ENCODE peak calls at places on chromosomes 1 and 21, in ten cellular contexts. S is effector memory CD4-positive, alpha-beta T cell; F is spleen; G is sigmoid colon; V is IMR-90; I is caudate nucleus; P is left ventricle myocardium inferior; O is WERI-Rb-1; Y is right cardiac atrium; W is mesenchymal stem cell. Q is an unnamed sample.

GRCh38 chr1:147504801-147505303 is 36.4 kb upstream of the BCL9 start:
- DNase-seq in O (peak), F (no peak), G (no peak), W (peak), I (no peak), S (no peak), Y (no peak), P (no peak), V (peak), Q (peak)

GRCh38 chr1:29786195-29786594 is 549.9 kb downstream of the PTPRU start:
- DNase-seq in V (no peak), Y (no peak), S (no peak), P (no peak), I (no peak), O (no peak), W (no peak), F (peak), G (no peak), Q (no peak)

GRCh38 chr1:230127105-230128054 is 60.3 kb downstream of the GALNT2 start:
- DNase-seq in F (peak), S (no peak), V (no peak), G (no peak), P (no peak), Y (no peak), O (peak), I (no peak), W (no peak), Q (peak)

GRCh38 chr21:42113926-42114409 is 42.9 kb downstream of the UMODL1 start:
- DNase-seq in I (no peak), P (no peak), W (peak), Y (no peak), S (no peak), F (peak), O (no peak), V (no peak), G (no peak), Q (no peak)

GRCh38 chr1:170823120-170823519 is 112.2 kb upstream of the MROH9 start:
- DNase-seq in S (no peak), W (no peak), G (no peak), P (no peak), V (peak), F (no peak), Y (no peak), I (no peak), O (no peak), Q (no peak)

GRCh38 chr1:234725177-234726132 is 115.5 kb upstream of the IRF2BP2 start:
- DNase-seq in P (peak), I (no peak), W (no peak), S (peak), V (no peak), Y (peak), G (peak), F (no peak), O (peak), Q (no peak)

GRCh38 chr1:109312978-109313775 is 6.4 kb upstream of the MYBPHL start:
- DNase-seq in S (no peak), F (no peak), G (peak), I (peak), V (no peak), W (no peak), O (no peak), P (no peak), Y (no peak), Q (peak)

GRCh38 chr1:89556716-89557442 is 32.2 kb downstream of the LRRC8B start:
- DNase-seq in V (no peak), P (no peak), G (no peak), S (no peak), F (no peak), O (no peak), I (no peak), W (peak), Y (no peak), Q (no peak)

GRCh38 chr21:35020902-35021301 is 28.2 kb downstream of the RUNX1 start:
- DNase-seq in W (no peak), P (no peak), V (peak), Y (no peak), F (no peak), I (no peak), O (no peak), S (no peak), G (no peak), Q (peak)

GRCh38 chr21:32340863-32341848 is 42.5 kb downstream of the MRAP start:
- DNase-seq in S (no peak), W (no peak), P (no peak), G (no peak), F (no peak), O (no peak), V (no peak), Y (no peak), I (no peak), Q (peak)

GRCh38 chr1:211577826-211578639 is 928 bp downstream of the SLC30A1 start:
- DNase-seq in G (peak), S (peak), V (peak), I (peak), F (peak), W (peak), O (peak), P (peak), Y (peak), Q (peak)

GRCh38 chr1:43850599-43851233 is 82.9 kb upstream of the ARTN start:
- DNase-seq in F (no peak), G (no peak), S (no peak), O (no peak), Y (no peak), P (no peak), V (no peak), I (no peak), W (no peak), Q (no peak)

GRCh38 chr1:91278754-91279153 is 125.9 kb downstream of the HFM1 start:
- DNase-seq in Y (no peak), S (no peak), G (no peak), F (no peak), V (peak), O (no peak), P (no peak), W (peak), I (no peak), Q (peak)

GRCh38 chr1:18721776-18722175 is 91.1 kb downstream of the PAX7 start:
- DNase-seq in P (no peak), I (no peak), W (no peak), O (no peak), Y (no peak), S (no peak), G (no peak), V (no peak), F (no peak), Q (no peak)

GRCh38 chr1:226903819-226904710 is 33.6 kb downstream of the PSEN2 start:
- DNase-seq in Y (no peak), I (no peak), F (no peak), V (peak), W (no peak), S (no peak), G (peak), O (no peak), P (no peak), Q (no peak)

GRCh38 chr1:10056599-10056987 is 23.8 kb downstream of the UBE4B start:
- DNase-seq in V (no peak), F (no peak), I (no peak), Y (no peak), P (no peak), G (peak), S (no peak), O (no peak), W (no peak), Q (no peak)

GRCh38 chr1:21340230-21340564 is 49.9 kb upstream of the ECE1 start:
- DNase-seq in P (no peak), I (no peak), V (no peak), W (no peak), O (no peak), G (peak), F (peak), S (no peak), Y (peak), Q (no peak)

GRCh38 chr1:33086384-33086850 is 5.5 kb downstream of the AZIN2 start:
- DNase-seq in W (peak), P (peak), G (peak), Y (peak), F (no peak), S (peak), V (peak), I (peak), O (peak), Q (peak)

GRCh38 chr21:36320421-36321324 is 676 bp downstream of the MORC3 start:
- DNase-seq in G (peak), Y (no peak), S (peak), F (peak), P (peak), O (peak), W (peak), V (peak), I (no peak), Q (peak)

GRCh38 chr1:207045466-207045865 is 5.5 kb downstream of the YOD1 start:
- DNase-seq in O (no peak), F (no peak), P (no peak), G (no peak), S (no peak), W (no peak), V (no peak), Y (no peak), I (no peak), Q (no peak)

DNA sequence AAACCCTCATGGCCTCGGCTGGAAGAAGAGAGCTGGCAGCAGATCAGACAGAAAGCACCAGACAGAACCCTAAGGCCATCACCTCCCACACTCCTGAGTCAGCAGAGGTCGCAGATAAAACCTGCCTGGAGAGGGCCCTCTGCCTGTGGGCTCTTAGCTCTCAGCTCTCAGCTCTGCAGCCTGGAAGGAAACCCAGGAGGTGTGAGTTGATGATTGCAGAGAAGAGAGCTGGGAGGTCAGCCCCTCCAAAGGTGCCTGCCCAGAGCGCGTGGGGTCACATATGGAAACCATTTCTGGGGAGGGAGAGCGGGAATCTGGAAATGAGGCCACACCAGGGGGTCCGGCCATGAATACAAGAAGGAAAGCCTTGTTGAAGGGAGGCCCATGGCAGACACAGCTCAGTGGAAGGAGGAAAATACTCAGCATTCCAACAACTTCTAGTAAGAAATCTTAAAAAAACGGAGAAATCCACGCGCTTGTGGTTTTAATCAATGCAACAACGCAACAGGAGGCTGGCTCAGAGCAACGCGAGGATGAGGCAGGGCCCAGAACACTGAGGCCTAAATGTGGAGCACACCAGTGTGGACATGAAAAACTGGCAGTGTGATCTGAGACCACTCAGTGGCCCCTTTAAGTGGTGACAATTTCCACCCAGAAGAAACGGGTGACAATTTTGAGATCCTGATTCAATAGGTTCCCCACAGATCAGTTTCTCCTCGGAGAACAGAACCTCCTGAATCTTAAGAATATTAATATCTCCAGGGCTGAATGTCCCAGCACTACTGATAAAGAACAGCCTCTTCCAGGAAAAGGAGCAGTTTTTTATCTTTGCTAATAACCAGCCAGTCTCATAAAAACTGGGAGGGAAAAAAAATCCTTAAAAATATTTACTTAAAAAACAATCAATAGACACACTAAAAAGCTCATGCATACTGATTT is 45.7 kb downstream of the PSMG1 start:
- DNase-seq in F (no peak), S (no peak), I (no peak), Y (no peak), G (no peak), O (no peak), P (no peak), V (peak), W (peak), Q (peak)
- H3K27ac ChIP-seq in F (peak), S (no peak), I (no peak), Y (no peak), G (no peak), O (no peak), P (peak), V (no peak), W (peak), Q (no peak)

GRCh38 chr1:98172022-98172421 is 251.2 kb upstream of the DPYD start:
- DNase-seq in V (no peak), F (no peak), S (no peak), O (no peak), Y (no peak), G (no peak), P (no peak), I (no peak), W (no peak), Q (no peak)

GRCh38 chr1:98176414-98176813 is 255.6 kb upstream of the DPYD start:
- DNase-seq in S (no peak), W (no peak), V (no peak), F (no peak), Y (no peak), P (no peak), I (no peak), G (no peak), O (no peak), Q (no peak)

GRCh38 chr1:98177751-98178150 is 256.9 kb upstream of the DPYD start:
- DNase-seq in V (peak), Y (no peak), P (no peak), W (no peak), S (no peak), F (no peak), O (no peak), I (no peak), G (no peak), Q (no peak)

DNA sequence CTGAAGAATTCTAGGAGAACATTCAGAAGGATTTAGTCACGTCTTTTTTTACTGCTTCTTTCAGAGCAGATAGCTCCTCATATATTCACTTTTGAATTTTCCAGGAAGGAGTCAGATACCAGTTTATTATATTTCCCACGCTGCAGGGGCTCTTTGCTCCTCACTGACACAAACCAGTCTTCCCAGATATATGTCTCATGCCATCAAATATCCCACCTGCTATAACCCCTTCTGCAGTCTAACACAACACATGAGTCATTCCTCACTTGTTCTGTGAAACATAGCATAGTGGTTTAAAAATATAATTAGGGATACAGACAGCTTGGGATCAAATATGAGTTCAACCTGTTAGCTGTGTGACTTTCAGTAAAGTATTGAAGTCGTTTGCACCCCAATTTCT is 251.7 kb upstream of the DPYD start:
- DNase-seq in I (no peak), Y (no peak), S (no peak), P (no peak), O (no peak), W (no peak), V (peak), G (no peak), F (no peak), Q (no peak)
- H3K27ac ChIP-seq in I (no peak), Y (no peak), S (no peak), P (no peak), O (no peak), W (no peak), V (no peak), G (no peak), F (no peak), Q (no peak)

DNA sequence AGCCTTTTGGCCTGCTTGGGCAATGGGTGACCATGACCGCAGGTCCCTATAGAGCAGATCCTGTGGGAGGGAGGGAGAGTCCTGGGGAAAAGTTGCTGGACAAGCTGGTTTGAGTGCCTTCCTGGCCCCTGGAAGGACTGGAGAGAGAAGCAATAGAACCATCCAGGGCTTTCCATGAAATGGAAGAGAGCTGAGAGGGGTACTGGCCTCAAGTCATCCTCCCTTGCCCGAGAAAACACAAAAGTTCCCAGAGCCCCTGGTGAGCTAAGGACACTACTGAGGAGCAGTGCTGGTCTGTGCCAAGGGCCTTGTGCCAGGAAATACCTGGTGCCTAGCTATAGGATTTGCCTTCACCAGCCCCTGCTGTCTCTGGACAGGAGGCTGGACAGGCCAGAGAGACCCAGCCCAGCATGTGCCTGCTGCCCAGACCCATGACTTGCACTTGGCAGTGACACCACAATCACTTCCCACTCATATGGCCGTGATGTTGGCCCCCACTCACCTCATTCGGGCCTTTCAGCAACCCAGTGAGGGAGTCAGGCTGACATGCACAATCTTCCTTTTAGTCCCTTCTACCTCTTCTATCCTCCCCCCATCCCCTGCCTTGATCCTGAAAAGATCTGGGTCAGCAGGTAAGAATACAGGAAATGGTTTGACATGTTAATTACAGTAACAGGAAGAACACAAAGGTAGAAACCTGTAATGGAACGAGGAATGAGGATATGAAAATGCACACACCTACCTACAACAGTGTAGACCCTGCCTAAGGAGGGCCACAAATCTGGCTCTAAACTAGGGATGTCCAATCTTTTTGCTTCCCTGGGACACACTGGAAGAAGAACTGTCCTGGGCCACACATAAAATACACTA is 7.0 kb downstream of the SH3BP5L start:
- DNase-seq in F (peak), S (no peak), P (no peak), W (no peak), I (no peak), G (no peak), V (no peak), O (no peak), Y (no peak), Q (no peak)
- H3K27ac ChIP-seq in F (peak), S (peak), P (no peak), W (no peak), I (no peak), G (no peak), V (no peak), O (no peak), Y (peak), Q (no peak)

DNA sequence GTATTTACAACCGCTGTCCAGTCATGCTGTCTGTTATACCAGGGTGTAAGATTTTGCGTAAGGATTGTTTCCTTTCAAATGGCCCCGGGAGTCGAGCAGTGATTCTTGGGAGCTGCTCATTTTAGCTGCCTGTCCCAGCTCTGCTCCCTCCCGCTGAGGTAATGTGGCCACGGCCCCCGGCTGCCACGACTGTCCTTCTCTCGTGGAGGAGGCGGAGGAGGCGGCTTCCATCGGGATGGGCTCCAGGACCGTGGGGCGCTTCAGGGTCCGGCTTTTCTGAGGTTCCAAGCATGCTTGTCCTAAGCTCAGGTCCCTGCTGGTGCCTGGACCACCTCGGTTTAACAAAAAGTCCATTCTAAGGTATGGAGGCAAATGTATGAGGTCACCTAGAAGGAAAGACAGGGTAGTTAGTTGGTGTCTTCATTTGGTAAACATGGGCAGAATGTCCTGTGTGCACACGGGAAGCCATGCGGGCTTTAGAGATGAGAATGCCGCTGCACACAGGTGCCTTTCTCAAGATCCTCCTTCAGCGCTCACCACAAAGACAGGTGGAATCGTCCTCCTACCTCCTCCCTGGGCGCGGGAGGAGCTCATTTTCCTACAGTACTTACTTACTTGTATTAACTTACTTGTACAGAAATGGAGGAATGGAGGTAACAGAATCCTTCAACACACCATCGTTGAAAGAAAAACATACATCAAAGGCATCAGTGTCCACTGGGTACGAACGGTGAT is 145.9 kb downstream of the PCP4 start:
- DNase-seq in P (no peak), S (no peak), F (peak), W (no peak), O (no peak), G (no peak), I (no peak), Y (no peak), V (no peak), Q (no peak)
- H3K27ac ChIP-seq in P (no peak), S (no peak), F (no peak), W (no peak), O (no peak), G (no peak), I (no peak), Y (no peak), V (no peak), Q (no peak)

GRCh38 chr1:53325326-53326087 is 2.4 kb downstream of the LRP8 start:
- DNase-seq in F (peak), V (no peak), S (no peak), I (no peak), Y (no peak), W (no peak), P (no peak), O (no peak), G (no peak), Q (no peak)

GRCh38 chr1:53324321-53324720 is 3.5 kb downstream of the LRP8 start:
- DNase-seq in I (no peak), S (no peak), F (peak), V (no peak), O (no peak), W (no peak), P (no peak), Y (no peak), G (no peak), Q (no peak)

GRCh38 chr1:53326088-53326597 is 1.7 kb downstream of the LRP8 start:
- DNase-seq in Y (peak), O (peak), F (peak), P (peak), G (peak), I (peak), S (peak), V (peak), W (peak), Q (peak)

GRCh38 chr1:53323316-53323715 is 4.6 kb downstream of the LRP8 start:
- DNase-seq in P (no peak), I (no peak), O (no peak), G (no peak), V (no peak), Y (no peak), W (no peak), S (no peak), F (peak), Q (no peak)

DNA sequence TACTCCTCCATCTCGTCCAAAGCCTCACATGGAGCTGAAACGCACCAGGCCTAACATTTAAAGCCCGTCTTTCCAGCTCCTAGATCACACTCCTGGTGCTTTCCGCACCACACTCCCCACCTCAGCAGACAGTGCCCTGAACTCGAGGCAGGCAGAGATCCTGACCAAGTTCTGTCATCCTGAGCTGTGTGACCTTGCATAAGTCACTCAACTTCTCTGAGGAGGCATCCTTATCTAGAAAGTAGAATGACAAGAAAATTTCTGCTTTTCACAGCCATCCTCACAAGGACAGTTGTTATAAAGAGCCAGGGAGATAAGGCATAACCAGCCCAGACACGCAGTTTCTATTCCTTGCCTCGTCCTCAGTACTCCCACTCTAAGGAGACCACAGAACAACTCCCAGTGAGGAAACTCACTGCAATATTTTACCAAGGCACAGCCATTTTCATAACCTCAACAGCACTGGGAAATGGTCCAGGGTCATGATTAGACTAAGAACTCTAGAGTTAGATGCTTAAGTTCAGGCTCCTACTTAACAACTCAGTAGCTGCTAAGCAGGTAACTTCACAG is 3.1 kb downstream of the LRP8 start:
- DNase-seq in O (no peak), I (no peak), W (no peak), Y (no peak), G (no peak), V (peak), P (no peak), S (no peak), F (peak), Q (no peak)
- H3K27ac ChIP-seq in O (peak), I (no peak), W (no peak), Y (no peak), G (no peak), V (no peak), P (no peak), S (no peak), F (no peak), Q (no peak)

Q was measured in endodermal cell.